ENCODE peak calls at places on chromosomes 13 and 19, in four cellular contexts. A is kidney, O is PC-9, D is PC-3. W is an unnamed sample.

GRCh38 chr13:114099191-114099590 is 33.2 kb downstream of the RASA3 start:
- DNase-seq in A (peak; percentile 95), O (peak; percentile 64), D (peak; percentile 73), W (peak; percentile 91)

GRCh38 chr19:49147923-49148682 is 7.1 kb downstream of the HRC start:
- DNase-seq in D (no peak), A (peak; percentile 59), O (no peak), W (no peak)

GRCh38 chr13:90534617-90535340 is 812.7 kb upstream of the MIR17HG start:
- DNase-seq in O (no peak), D (no peak), A (no peak), W (no peak)

GRCh38 chr13:87259479-87260083 is 411.6 kb upstream of the SLITRK5 start:
- DNase-seq in D (peak; percentile 29), A (no peak), O (no peak), W (no peak)

GRCh38 chr13:19818223-19818842 is 35.6 kb upstream of the PSPC1 start:
- DNase-seq in O (no peak), A (peak; percentile 77), D (peak; percentile 25), W (no peak)

GRCh38 chr19:2254052-2254872 is 2.0 kb downstream of the JSRP1 start:
- DNase-seq in A (peak; percentile 80), D (no peak), O (no peak), W (no peak)

GRCh38 chr13:43894438-43894837 is 14.7 kb downstream of the LACC1 start:
- DNase-seq in O (no peak), D (peak; percentile 12), A (no peak), W (no peak)

GRCh38 chr19:57850553-57851017 is 926 bp downstream of the ZNF587 start:
- DNase-seq in A (no peak), O (peak; percentile 84), D (peak; percentile 73), W (no peak)

GRCh38 chr19:12784394-12784870 is 6.9 kb upstream of the JUNB start:
- DNase-seq in O (peak; percentile 33), D (no peak), A (no peak), W (no peak)

GRCh38 chr13:44879452-44880058 is 109.7 kb downstream of the NUFIP1 start:
- DNase-seq in D (peak; percentile 50), O (no peak), A (no peak), W (peak; percentile 30)

DNA sequence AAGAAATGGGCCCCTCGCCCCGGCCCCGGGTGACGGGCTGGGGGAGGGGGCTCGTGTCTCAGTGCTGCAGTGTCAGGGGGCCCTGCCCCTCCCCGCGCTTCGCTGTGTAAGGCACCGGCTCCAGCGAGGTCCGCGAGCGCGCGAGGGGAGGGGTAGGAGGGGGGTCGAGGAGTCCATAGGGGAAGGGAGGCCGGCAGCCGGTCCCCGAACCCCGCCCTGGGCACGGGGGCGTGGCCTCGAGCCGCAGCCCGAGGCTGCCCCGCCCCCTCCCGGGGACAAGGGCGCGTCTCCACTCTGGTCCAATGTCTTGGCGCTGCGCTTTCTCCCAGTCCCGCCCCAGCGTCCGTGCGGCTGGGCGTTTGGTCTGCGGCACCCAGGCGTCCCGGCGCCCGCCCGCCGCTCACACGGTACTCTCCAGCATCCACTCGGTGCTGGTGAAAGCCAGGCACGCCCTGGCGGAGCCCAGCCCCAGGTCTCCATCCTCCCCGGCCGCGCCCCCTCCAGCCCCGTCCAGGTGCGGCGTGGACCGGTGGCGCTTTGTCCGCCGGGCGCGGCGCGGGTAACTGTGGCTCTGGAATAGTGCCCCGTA is 11.1 kb downstream of the IFNL1 start:
- DNase-seq in A (peak; percentile 76), O (no peak), D (no peak), W (no peak)
- H3K4me3 ChIP-seq in A (no peak overlapping the region), O (no peak overlapping the region), D (no peak overlapping the region), W (no peak overlapping the region)

DNA sequence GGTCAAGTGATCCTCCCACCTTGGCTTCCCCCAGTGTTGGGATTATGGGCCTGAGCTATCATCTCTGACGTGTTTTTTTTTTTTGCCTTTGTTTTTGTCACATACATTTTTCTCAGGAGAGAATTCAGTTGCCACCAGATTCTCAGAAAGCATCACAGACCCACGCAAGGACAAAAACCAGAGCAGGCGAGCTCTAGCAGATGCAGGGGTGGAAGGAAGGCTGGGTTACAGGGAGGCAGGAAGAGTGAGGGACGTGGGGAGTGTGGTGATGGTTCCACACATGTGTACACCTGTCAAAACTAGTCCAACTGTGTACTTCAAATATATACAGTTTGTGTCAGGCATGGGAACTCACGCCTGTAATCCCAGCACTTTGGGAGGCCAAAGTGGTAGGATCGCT is 4.3 kb downstream of the TMEM161A start:
- DNase-seq in A (no peak), O (no peak), D (no peak), W (no peak)
- H3K36me3 ChIP-seq in A (no peaks in the 10 kb centered on the region), O (peaks cover 4% of the 10 kb centered on the region), D (peaks cover 15% of the 10 kb centered on the region), W (peaks cover 23% of the 10 kb centered on the region)

GRCh38 chr13:33410619-33411018 is 125.1 kb upstream of the STARD13 start:
- DNase-seq in D (no peak), O (no peak), A (no peak), W (no peak)

GRCh38 chr13:33411312-33411711 is 125.8 kb upstream of the STARD13 start:
- DNase-seq in D (no peak), A (no peak), O (no peak), W (no peak)

DNA sequence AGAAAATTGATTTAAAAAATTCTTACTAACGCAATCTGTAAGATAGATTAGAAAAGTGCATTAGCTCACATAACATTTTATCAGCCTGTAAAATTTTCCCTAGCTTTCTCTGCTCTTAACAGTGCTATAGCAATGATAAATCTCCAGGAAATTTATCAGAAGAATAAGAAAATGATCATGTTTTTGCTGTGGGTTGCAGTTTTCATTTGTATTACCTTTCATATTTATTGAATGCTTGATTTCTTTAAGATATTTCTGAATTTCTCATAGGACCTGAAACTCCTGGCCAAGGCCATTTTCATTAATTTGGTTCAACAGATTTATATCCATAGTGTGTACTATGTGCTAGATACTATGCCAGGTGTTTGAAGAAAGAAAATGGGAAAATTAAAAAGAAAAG is 130.3 kb upstream of the STARD13 start:
- DNase-seq in A (no peak), D (no peak), O (no peak), W (no peak)
- H3K4me3 ChIP-seq in A (no peak overlapping the region), D (no peak overlapping the region), O (no peak overlapping the region), W (no peak overlapping the region)

GRCh38 chr19:35889370-35890112 is 10.8 kb downstream of the NFKBID start:
- DNase-seq in A (no peak), O (no peak), D (no peak), W (no peak)
- H3K36me3 ChIP-seq in A (peaks cover 7% of the 10 kb centered on the region), O (peaks cover 6% of the 10 kb centered on the region), D (peaks cover 6% of the 10 kb centered on the region), W (peaks cover 30% of the 10 kb centered on the region)

W was measured in MG63.